ENCODE peak calls at places on chromosomes 5 and 9, in five cellular contexts. E is NCI-H446; Y is activated CD4-positive, alpha-beta T cell treated with anti-CD3 and anti-CD28 coated beads for 24 hours; O is NCI-H1694 treated with DMSO at 0.1 percent for 48 hours; J is uterus. N is an unnamed sample.

GRCh38 chr5:172586118-172587060 is 54.7 kb upstream of the NEURL1B start:
- DNase-seq in J (no peak), O (no peak), E (no peak), Y (no peak), N (peak; percentile 54)

GRCh38 chr5:38645508-38645907 is 89.1 kb upstream of the LIFR start:
- DNase-seq in O (no peak), E (no peak), Y (no peak), J (no peak), N (no peak)

GRCh38 chr9:134690946-134691694 is 49.5 kb downstream of the COL5A1 start:
- DNase-seq in O (no peak), E (no peak), Y (no peak), J (no peak), N (no peak)

GRCh38 chr5:39547548-39548154 is 122.9 kb upstream of the DAB2 start:
- DNase-seq in J (peak; percentile 62), Y (no peak), E (peak; percentile 83), O (peak; percentile 27), N (no peak)

GRCh38 chr9:21684831-21685362 is 117.5 kb upstream of the MTAP start:
- DNase-seq in J (no peak), O (no peak), E (no peak), Y (peak; percentile 32), N (no peak)

GRCh38 chr5:133026664-133027153 is 360 bp upstream of the ZCCHC10 start:
- DNase-seq in E (no peak), O (no peak), Y (no peak), J (no peak), N (no peak)

GRCh38 chr5:126998201-126998631 is 32.1 kb downstream of the MARCHF3 start:
- DNase-seq in J (no peak), O (no peak), E (peak; percentile 72), Y (no peak), N (no peak)

GRCh38 chr9:470795-471194 is 256.1 kb downstream of the DOCK8 start:
- DNase-seq in E (no peak), J (no peak), Y (no peak), O (no peak), N (no peak)

GRCh38 chr5:173148354-173148753 is 4.0 kb downstream of the BNIP1 start:
- DNase-seq in J (no peak), E (no peak), Y (no peak), O (no peak), N (peak; percentile 27)

GRCh38 chr5:151221574-151221973 is 2.3 kb downstream of the CCDC69 start:
- DNase-seq in O (no peak), Y (no peak), J (no peak), E (no peak), N (no peak)

GRCh38 chr5:191036-191948 is at the start of gene LRRC14B:
- DNase-seq in E (no peak), J (no peak), O (peak; percentile 24), Y (no peak), N (no peak)

GRCh38 chr9:111691686-111692329 is 30.4 kb downstream of the GNG10 start:
- DNase-seq in Y (no peak), J (no peak), O (peak; percentile 23), E (no peak), N (no peak)

GRCh38 chr5:132815454-132815853 is 2.4 kb downstream of the SOWAHA start:
- DNase-seq in O (no peak), J (no peak), Y (no peak), E (no peak), N (no peak)

GRCh38 chr9:128244443-128245226 is 31.2 kb downstream of the GOLGA2 start:
- DNase-seq in J (peak; percentile 87), Y (no peak), E (no peak), O (no peak), N (no peak)

GRCh38 chr9:134985451-134985850 is 67.7 kb upstream of the FCN1 start:
- DNase-seq in E (no peak), O (no peak), J (no peak), Y (no peak), N (no peak)

GRCh38 chr5:130323804-130324454 is 419.7 kb downstream of the CHSY3 start:
- DNase-seq in E (no peak), J (no peak), Y (no peak), O (no peak), N (no peak)

GRCh38 chr9:124886461-124886860 is 24.5 kb downstream of the ARPC5L start:
- DNase-seq in E (no peak), Y (no peak), O (no peak), J (no peak), N (no peak)